ENCODE peak calls at places on chromosomes 12 and 14, in eight cellular contexts. I, B, E, V, J, R, U and D are unnamed samples.

GRCh38 chr12:132181570-132182200 is 37.4 kb downstream of the NOC4L start:
- DNase-seq in U (no peak), B (no peak), R (no peak), J (no peak), I (no peak), E (no peak), V (no peak), D (no peak)

GRCh38 chr12:124397807-124398577 is 103.1 kb downstream of the RFLNA start:
- DNase-seq in R (no peak), I (no peak), V (no peak), U (no peak), B (no peak), J (no peak), E (peak; percentile 35), D (no peak)

GRCh38 chr12:13154027-13154538 is 42.4 kb upstream of the EMP1 start:
- DNase-seq in J (no peak), U (no peak), I (no peak), E (no peak), R (no peak), V (no peak), B (no peak), D (no peak)

GRCh38 chr12:76117067-76117691 is 32.7 kb upstream of the NAP1L1 start:
- DNase-seq in E (no peak), V (no peak), J (no peak), R (no peak), U (no peak), I (no peak), B (no peak), D (no peak)

GRCh38 chr12:89779090-89779489 is 70.5 kb upstream of the ATP2B1 start:
- DNase-seq in U (no peak), B (no peak), R (no peak), E (no peak), V (no peak), I (no peak), J (no peak), D (no peak)

GRCh38 chr14:73477618-73478266 is 13.0 kb upstream of the RIOX1 start:
- DNase-seq in B (no peak), J (no peak), R (no peak), U (no peak), V (peak; percentile 90), E (no peak), I (no peak), D (no peak)

GRCh38 chr12:78622529-78623221 is 241.9 kb upstream of the SYT1 start:
- DNase-seq in J (no peak), B (no peak), E (no peak), V (no peak), U (no peak), R (no peak), I (no peak), D (no peak)

GRCh38 chr12:53327435-53328042 is 6.1 kb upstream of the AAAS start:
- DNase-seq in V (no peak), R (peak; percentile 55), E (no peak), U (no peak), J (no peak), B (no peak), I (peak; percentile 21), D (no peak)

GRCh38 chr12:44874981-44875416 is 1.1 kb downstream of the NELL2 start:
- DNase-seq in I (peak; percentile 4), J (peak; percentile 63), V (no peak), R (peak; percentile 23), B (no peak), E (no peak), U (no peak), D (no peak)

GRCh38 chr12:44873898-44874297 is 2.2 kb downstream of the NELL2 start:
- DNase-seq in V (no peak), I (no peak), J (no peak), U (no peak), R (peak; percentile 20), B (peak; percentile 0), E (no peak), D (no peak)

GRCh38 chr12:44876554-44877275 is 600 bp upstream of the NELL2 start:
- DNase-seq in B (no peak), J (peak; percentile 87), V (no peak), R (peak; percentile 82), E (peak; percentile 23), I (no peak), U (no peak), D (no peak)

GRCh38 chr12:44875417-44875953 is 630 bp downstream of the NELL2 start:
- DNase-seq in I (peak; percentile 4), V (no peak), U (no peak), B (no peak), J (peak; percentile 75), R (peak; percentile 55), E (no peak), D (no peak)

DNA sequence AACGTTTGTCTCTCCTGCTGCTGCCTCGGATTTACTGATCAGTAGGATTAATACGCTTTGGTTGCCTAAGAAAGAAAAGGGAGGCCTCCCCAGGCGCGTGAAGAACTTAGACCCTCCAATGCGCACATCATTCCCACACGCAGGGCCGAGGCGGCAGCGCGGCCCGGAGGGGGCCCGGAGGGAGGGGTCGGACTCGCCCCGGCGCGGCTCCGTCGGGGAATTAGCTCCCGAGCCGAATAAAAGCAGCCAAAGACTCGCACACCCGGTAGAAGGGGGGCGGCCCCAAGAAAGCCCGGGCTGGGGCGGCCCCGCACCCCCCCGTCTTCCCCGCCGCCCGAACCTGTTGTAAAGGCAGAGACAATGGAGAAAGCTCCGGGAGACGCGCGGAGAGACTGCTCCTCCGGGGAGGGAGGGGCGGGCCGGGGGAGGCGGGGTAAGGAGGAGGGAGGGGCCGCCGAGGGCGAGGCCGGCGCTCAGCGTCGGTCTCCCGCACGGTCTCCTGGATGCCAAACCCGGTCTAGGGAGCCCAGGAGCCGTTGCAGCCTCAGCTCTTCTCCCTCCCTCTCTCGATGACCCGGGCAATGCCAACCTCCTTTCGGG is at the start of gene NELL2:
- DNase-seq in V (no peak), J (peak; percentile 83), B (no peak), E (peak; percentile 77), R (peak; percentile 83), I (peak; percentile 8), U (no peak), D (no peak)
- H3K9ac ChIP-seq in V (no peak within 1 kb of the TSS), J (peak within 1 kb of the TSS; percentile 73), B (no peak within 1 kb of the TSS), E (peak within 1 kb of the TSS; percentile 2), R (no peak within 1 kb of the TSS), I (no peak within 1 kb of the TSS), U (no peak within 1 kb of the TSS), D (peak within 1 kb of the TSS; percentile 74)

GRCh38 chr14:90966493-90966892 is 93.9 kb downstream of the RPS6KA5 start:
- DNase-seq in R (no peak), E (no peak), J (no peak), I (no peak), U (no peak), B (no peak), V (no peak), D (no peak)
- H3K27ac ChIP-seq in R (no peak overlapping the region), E (no peak overlapping the region), J (no peak overlapping the region), I (no peak overlapping the region), U (no peak overlapping the region), B (no peak overlapping the region), V (no peak overlapping the region), D (no peak overlapping the region)

GRCh38 chr12:99392091-99392850 is 255.3 kb upstream of the GARIN6 start:
- DNase-seq in B (no peak), R (no peak), U (no peak), E (no peak), V (no peak), I (no peak), J (no peak), D (no peak)

GRCh38 chr12:99387661-99388060 is 259.9 kb upstream of the GARIN6 start:
- DNase-seq in R (no peak), V (no peak), U (no peak), E (no peak), B (no peak), I (no peak), J (no peak), D (no peak)

GRCh38 chr12:99386907-99387306 is 260.6 kb upstream of the GARIN6 start:
- DNase-seq in V (no peak), B (peak; percentile 28), R (peak; percentile 3), J (no peak), I (no peak), E (no peak), U (peak; percentile 48), D (no peak)

GRCh38 chr12:99390707-99391106 is 256.8 kb upstream of the GARIN6 start:
- DNase-seq in R (peak; percentile 54), U (no peak), B (no peak), J (peak; percentile 82), E (no peak), V (no peak), I (no peak), D (no peak)

DNA sequence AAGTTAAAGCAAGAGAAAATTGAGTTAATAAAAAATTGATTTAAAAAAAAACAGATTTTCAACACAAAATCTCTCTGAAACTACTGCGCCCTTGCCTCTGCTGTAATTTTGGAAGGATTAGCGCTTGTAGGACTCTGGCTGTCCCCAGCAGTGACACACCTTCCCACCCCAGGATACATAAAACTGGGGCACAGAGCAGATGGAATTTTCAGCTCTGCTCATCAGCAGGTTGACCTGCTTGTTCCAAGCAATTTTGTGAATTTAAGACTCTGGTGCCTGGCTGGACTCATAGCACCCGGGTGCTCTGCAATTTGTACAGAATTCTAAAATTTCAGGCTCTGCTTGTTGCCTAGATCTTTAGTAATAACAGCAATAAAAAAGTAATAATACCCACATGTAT is 257.8 kb upstream of the GARIN6 start:
- DNase-seq in U (no peak), B (no peak), V (no peak), E (no peak), R (no peak), J (no peak), I (no peak), D (no peak)
- TF ChIP-seq POLR2AphosphoS5 in U (no peak), B (no peak), V (no peak), E (no peak), R (no peak), J (no peak), I (no peak), D (no peak)

GRCh38 chr12:5988088-5988487 is 43.0 kb upstream of the ANO2 start:
- DNase-seq in E (no peak), I (no peak), R (no peak), J (no peak), V (no peak), U (no peak), B (no peak), D (no peak)

GRCh38 chr12:5987573-5987972 is 42.5 kb upstream of the ANO2 start:
- DNase-seq in R (no peak), J (no peak), V (no peak), I (no peak), E (no peak), B (no peak), U (no peak), D (no peak)

GRCh38 chr12:5984873-5985272 is 39.8 kb upstream of the ANO2 start:
- DNase-seq in J (no peak), I (no peak), B (no peak), U (no peak), R (no peak), E (no peak), V (no peak), D (no peak)

GRCh38 chr12:5988659-5989116 is 43.6 kb upstream of the ANO2 start:
- DNase-seq in I (peak; percentile 73), E (peak; percentile 65), U (peak; percentile 37), V (peak; percentile 4), B (peak; percentile 61), R (peak; percentile 85), J (peak; percentile 86), D (no peak)

DNA sequence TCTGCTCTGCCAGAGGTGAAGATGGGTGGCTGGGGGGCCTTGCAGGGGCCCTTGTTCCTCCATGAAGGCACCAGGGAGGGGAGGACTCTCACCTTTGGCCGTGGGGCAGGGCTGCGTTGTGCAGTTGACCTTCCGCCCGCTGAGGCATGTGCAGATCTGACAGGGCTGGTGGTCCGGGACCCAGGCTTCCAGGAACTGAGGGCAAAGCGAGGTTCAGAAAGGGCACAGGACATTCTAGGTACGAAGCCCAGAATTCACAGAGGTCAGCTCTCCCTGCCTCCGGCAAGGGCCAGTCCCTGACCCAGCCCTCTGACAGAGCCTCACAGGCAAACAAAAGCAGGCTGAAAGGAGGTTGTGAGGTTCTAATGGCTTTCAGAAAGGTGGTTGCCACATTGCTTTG is 40.4 kb upstream of the ANO2 start:
- DNase-seq in U (no peak), I (no peak), R (no peak), B (no peak), V (no peak), J (no peak), E (no peak), D (no peak)
- H3K9ac ChIP-seq in U (no peak overlapping the region), I (no peak overlapping the region), R (no peak overlapping the region), B (no peak overlapping the region), V (no peak overlapping the region), J (no peak overlapping the region), E (no peak overlapping the region), D (no peak overlapping the region)